ENCODE peak calls at places on chromosomes 5 and 9, in nine cellular contexts. One of them, this sample, is unnamed.

GRCh38 chr5:2295476-2295875 is 412.8 kb upstream of the IRX4 start:
- DNase-seq in AG04449: no peak
- DNase-seq in bronchial epithelial cell: no peak
- DNase-seq in cardiac muscle cell: no peak
- DNase-seq in cardiac fibroblast: no peak
- DNase-seq in upper lobe of right lung: no peak
- DNase-seq in fibroblast of pulmonary artery: no peak
- DNase-seq in Peyer's patch: no peak
- DNase-seq in OCI-LY7: no peak
- DNase-seq in this sample: no peak

GRCh38 chr5:112083623-112084022 is 326.6 kb upstream of the NREP start:
- DNase-seq in Peyer's patch: no peak
- DNase-seq in cardiac fibroblast: no peak
- DNase-seq in cardiac muscle cell: no peak
- DNase-seq in fibroblast of pulmonary artery: no peak
- DNase-seq in bronchial epithelial cell: no peak
- DNase-seq in OCI-LY7: no peak
- DNase-seq in AG04449: no peak
- DNase-seq in upper lobe of right lung: no peak
- DNase-seq in this sample: no peak

GRCh38 chr5:1054018-1054798 is 45.6 kb downstream of the NKD2 start:
- DNase-seq in Peyer's patch: no peak
- DNase-seq in upper lobe of right lung: no peak
- DNase-seq in cardiac muscle cell: no peak
- DNase-seq in cardiac fibroblast: no peak
- DNase-seq in OCI-LY7: no peak
- DNase-seq in fibroblast of pulmonary artery: no peak
- DNase-seq in AG04449: no peak
- DNase-seq in bronchial epithelial cell: no peak
- DNase-seq in this sample: no peak

GRCh38 chr5:366541-367357 is 45.2 kb downstream of the AHRR start:
- DNase-seq in upper lobe of right lung: no peak
- DNase-seq in cardiac muscle cell: no peak
- DNase-seq in cardiac fibroblast: no peak
- DNase-seq in OCI-LY7: no peak
- DNase-seq in AG04449: no peak
- DNase-seq in bronchial epithelial cell: no peak
- DNase-seq in fibroblast of pulmonary artery: no peak
- DNase-seq in Peyer's patch: no peak
- DNase-seq in this sample: no peak

GRCh38 chr5:119028575-119028974 is 40.2 kb upstream of the DTWD2 start:
- DNase-seq in OCI-LY7: peak
- DNase-seq in bronchial epithelial cell: no peak
- DNase-seq in cardiac fibroblast: peak
- DNase-seq in fibroblast of pulmonary artery: no peak
- DNase-seq in Peyer's patch: no peak
- DNase-seq in cardiac muscle cell: peak
- DNase-seq in AG04449: no peak
- DNase-seq in upper lobe of right lung: no peak
- DNase-seq in this sample: no peak

GRCh38 chr9:98811051-98811650 is 3.7 kb downstream of the GALNT12 start:
- DNase-seq in bronchial epithelial cell: peak
- DNase-seq in cardiac fibroblast: peak
- DNase-seq in upper lobe of right lung: no peak
- DNase-seq in OCI-LY7: no peak
- DNase-seq in Peyer's patch: no peak
- DNase-seq in AG04449: peak
- DNase-seq in cardiac muscle cell: peak
- DNase-seq in fibroblast of pulmonary artery: peak
- DNase-seq in this sample: peak

GRCh38 chr5:84303315-84303714 is 81.4 kb downstream of the EDIL3 start:
- DNase-seq in bronchial epithelial cell: peak
- DNase-seq in Peyer's patch: no peak
- DNase-seq in upper lobe of right lung: no peak
- DNase-seq in OCI-LY7: no peak
- DNase-seq in AG04449: no peak
- DNase-seq in fibroblast of pulmonary artery: peak
- DNase-seq in cardiac muscle cell: peak
- DNase-seq in cardiac fibroblast: peak
- DNase-seq in this sample: peak

GRCh38 chr5:122704247-122705036 is 70.4 kb upstream of the SNX2 start:
- DNase-seq in OCI-LY7: peak
- DNase-seq in upper lobe of right lung: no peak
- DNase-seq in Peyer's patch: no peak
- DNase-seq in bronchial epithelial cell: peak
- DNase-seq in cardiac fibroblast: peak
- DNase-seq in fibroblast of pulmonary artery: peak
- DNase-seq in AG04449: no peak
- DNase-seq in cardiac muscle cell: peak
- DNase-seq in this sample: peak

GRCh38 chr5:91160751-91161285 is 222.3 kb downstream of the ARRDC3 start:
- DNase-seq in Peyer's patch: no peak
- DNase-seq in cardiac muscle cell: no peak
- DNase-seq in cardiac fibroblast: no peak
- DNase-seq in AG04449: no peak
- DNase-seq in fibroblast of pulmonary artery: no peak
- DNase-seq in upper lobe of right lung: no peak
- DNase-seq in bronchial epithelial cell: peak
- DNase-seq in OCI-LY7: no peak
- DNase-seq in this sample: peak

GRCh38 chr5:91164424-91164823 is 218.7 kb downstream of the ARRDC3 start:
- DNase-seq in bronchial epithelial cell: no peak
- DNase-seq in cardiac fibroblast: no peak
- DNase-seq in fibroblast of pulmonary artery: no peak
- DNase-seq in OCI-LY7: no peak
- DNase-seq in Peyer's patch: no peak
- DNase-seq in cardiac muscle cell: no peak
- DNase-seq in upper lobe of right lung: no peak
- DNase-seq in AG04449: no peak
- DNase-seq in this sample: no peak

GRCh38 chr5:91159647-91160046 is 223.5 kb downstream of the ARRDC3 start:
- DNase-seq in cardiac fibroblast: no peak
- DNase-seq in fibroblast of pulmonary artery: no peak
- DNase-seq in cardiac muscle cell: no peak
- DNase-seq in upper lobe of right lung: no peak
- DNase-seq in Peyer's patch: no peak
- DNase-seq in OCI-LY7: no peak
- DNase-seq in bronchial epithelial cell: no peak
- DNase-seq in AG04449: no peak
- DNase-seq in this sample: no peak

GRCh38 chr5:91166040-91166807 is 216.9 kb downstream of the ARRDC3 start:
- DNase-seq in upper lobe of right lung: no peak
- DNase-seq in fibroblast of pulmonary artery: peak
- DNase-seq in cardiac fibroblast: peak
- DNase-seq in OCI-LY7: no peak
- DNase-seq in AG04449: no peak
- DNase-seq in cardiac muscle cell: peak
- DNase-seq in Peyer's patch: no peak
- DNase-seq in bronchial epithelial cell: peak
- DNase-seq in this sample: peak

GRCh38 chr5:91162534-91163381 is 220.4 kb downstream of the ARRDC3 start:
- DNase-seq in fibroblast of pulmonary artery: peak
- DNase-seq in bronchial epithelial cell: peak
- DNase-seq in Peyer's patch: no peak
- DNase-seq in AG04449: peak
- DNase-seq in cardiac fibroblast: peak
- DNase-seq in upper lobe of right lung: peak
- DNase-seq in OCI-LY7: no peak
- DNase-seq in cardiac muscle cell: peak
- DNase-seq in this sample: peak
- H3K4me3 ChIP-seq in fibroblast of pulmonary artery: no peak
- H3K4me3 ChIP-seq in bronchial epithelial cell: no peak
- H3K4me3 ChIP-seq in Peyer's patch: no peak
- H3K4me3 ChIP-seq in AG04449: no peak
- H3K4me3 ChIP-seq in cardiac fibroblast: no peak
- H3K4me3 ChIP-seq in upper lobe of right lung: no peak
- H3K4me3 ChIP-seq in OCI-LY7: no peak
- H3K4me3 ChIP-seq in cardiac muscle cell: no peak
- H3K4me3 ChIP-seq in this sample: no peak

GRCh38 chr5:174464504-174465165 is 259.7 kb upstream of the MSX2 start:
- DNase-seq in AG04449: no peak
- DNase-seq in bronchial epithelial cell: no peak
- DNase-seq in OCI-LY7: no peak
- DNase-seq in upper lobe of right lung: no peak
- DNase-seq in Peyer's patch: no peak
- DNase-seq in fibroblast of pulmonary artery: no peak
- DNase-seq in cardiac fibroblast: no peak
- DNase-seq in cardiac muscle cell: no peak
- DNase-seq in this sample: no peak
- TF ChIP-seq CTCF in AG04449: no peak
- TF ChIP-seq CTCF in bronchial epithelial cell: no peak
- TF ChIP-seq CTCF in OCI-LY7: peak
- TF ChIP-seq CTCF in upper lobe of right lung: no peak
- TF ChIP-seq CTCF in Peyer's patch: no peak
- TF ChIP-seq CTCF in fibroblast of pulmonary artery: peak
- TF ChIP-seq CTCF in cardiac fibroblast: peak
- TF ChIP-seq CTCF in cardiac muscle cell: peak
- TF ChIP-seq CTCF in this sample: no peak

GRCh38 chr5:96930058-96930457 is 5.8 kb upstream of the LNPEP start:
- DNase-seq in upper lobe of right lung: no peak
- DNase-seq in cardiac muscle cell: no peak
- DNase-seq in cardiac fibroblast: no peak
- DNase-seq in Peyer's patch: no peak
- DNase-seq in fibroblast of pulmonary artery: no peak
- DNase-seq in OCI-LY7: no peak
- DNase-seq in bronchial epithelial cell: no peak
- DNase-seq in AG04449: no peak
- DNase-seq in this sample: no peak

GRCh38 chr5:96933764-96934163 is 2.1 kb upstream of the LNPEP start:
- DNase-seq in cardiac muscle cell: no peak
- DNase-seq in Peyer's patch: no peak
- DNase-seq in cardiac fibroblast: no peak
- DNase-seq in AG04449: no peak
- DNase-seq in fibroblast of pulmonary artery: no peak
- DNase-seq in upper lobe of right lung: no peak
- DNase-seq in OCI-LY7: peak
- DNase-seq in bronchial epithelial cell: peak
- DNase-seq in this sample: no peak

GRCh38 chr5:96930589-96930988 is 5.3 kb upstream of the LNPEP start:
- DNase-seq in upper lobe of right lung: no peak
- DNase-seq in fibroblast of pulmonary artery: no peak
- DNase-seq in Peyer's patch: no peak
- DNase-seq in AG04449: no peak
- DNase-seq in bronchial epithelial cell: no peak
- DNase-seq in OCI-LY7: no peak
- DNase-seq in cardiac fibroblast: no peak
- DNase-seq in cardiac muscle cell: no peak
- DNase-seq in this sample: no peak

GRCh38 chr5:96931605-96932004 is 4.3 kb upstream of the LNPEP start:
- DNase-seq in fibroblast of pulmonary artery: no peak
- DNase-seq in upper lobe of right lung: no peak
- DNase-seq in cardiac fibroblast: no peak
- DNase-seq in OCI-LY7: peak
- DNase-seq in Peyer's patch: no peak
- DNase-seq in AG04449: no peak
- DNase-seq in bronchial epithelial cell: no peak
- DNase-seq in cardiac muscle cell: no peak
- DNase-seq in this sample: no peak

GRCh38 chr5:96932026-96932425 is 3.9 kb upstream of the LNPEP start:
- DNase-seq in AG04449: no peak
- DNase-seq in bronchial epithelial cell: no peak
- DNase-seq in OCI-LY7: no peak
- DNase-seq in cardiac muscle cell: no peak
- DNase-seq in cardiac fibroblast: no peak
- DNase-seq in Peyer's patch: no peak
- DNase-seq in upper lobe of right lung: no peak
- DNase-seq in fibroblast of pulmonary artery: no peak
- DNase-seq in this sample: no peak
- H3K4me3 ChIP-seq in AG04449: no peak
- H3K4me3 ChIP-seq in bronchial epithelial cell: no peak
- H3K4me3 ChIP-seq in OCI-LY7: peak
- H3K4me3 ChIP-seq in cardiac muscle cell: no peak
- H3K4me3 ChIP-seq in cardiac fibroblast: no peak
- H3K4me3 ChIP-seq in Peyer's patch: no peak
- H3K4me3 ChIP-seq in upper lobe of right lung: no peak
- H3K4me3 ChIP-seq in fibroblast of pulmonary artery: no peak
- H3K4me3 ChIP-seq in this sample: no peak

GRCh38 chr9:112764837-112765236 is 14.3 kb downstream of the SNX30 start:
- DNase-seq in OCI-LY7: no peak
- DNase-seq in Peyer's patch: peak
- DNase-seq in AG04449: no peak
- DNase-seq in cardiac muscle cell: no peak
- DNase-seq in bronchial epithelial cell: no peak
- DNase-seq in cardiac fibroblast: no peak
- DNase-seq in upper lobe of right lung: no peak
- DNase-seq in fibroblast of pulmonary artery: no peak
- DNase-seq in this sample: no peak

GRCh38 chr9:112761912-112762651 is 11.5 kb downstream of the SNX30 start:
- DNase-seq in Peyer's patch: no peak
- DNase-seq in cardiac fibroblast: no peak
- DNase-seq in AG04449: no peak
- DNase-seq in OCI-LY7: no peak
- DNase-seq in fibroblast of pulmonary artery: no peak
- DNase-seq in bronchial epithelial cell: no peak
- DNase-seq in cardiac muscle cell: no peak
- DNase-seq in upper lobe of right lung: no peak
- DNase-seq in this sample: peak

GRCh38 chr9:112764344-112764743 is 13.8 kb downstream of the SNX30 start:
- DNase-seq in Peyer's patch: no peak
- DNase-seq in cardiac fibroblast: peak
- DNase-seq in OCI-LY7: no peak
- DNase-seq in AG04449: peak
- DNase-seq in cardiac muscle cell: peak
- DNase-seq in bronchial epithelial cell: peak
- DNase-seq in fibroblast of pulmonary artery: peak
- DNase-seq in upper lobe of right lung: no peak
- DNase-seq in this sample: peak

GRCh38 chr9:112760821-112761220 is 10.3 kb downstream of the SNX30 start:
- DNase-seq in Peyer's patch: no peak
- DNase-seq in cardiac muscle cell: no peak
- DNase-seq in upper lobe of right lung: no peak
- DNase-seq in AG04449: no peak
- DNase-seq in cardiac fibroblast: no peak
- DNase-seq in bronchial epithelial cell: no peak
- DNase-seq in OCI-LY7: no peak
- DNase-seq in fibroblast of pulmonary artery: no peak
- DNase-seq in this sample: no peak

DNA sequence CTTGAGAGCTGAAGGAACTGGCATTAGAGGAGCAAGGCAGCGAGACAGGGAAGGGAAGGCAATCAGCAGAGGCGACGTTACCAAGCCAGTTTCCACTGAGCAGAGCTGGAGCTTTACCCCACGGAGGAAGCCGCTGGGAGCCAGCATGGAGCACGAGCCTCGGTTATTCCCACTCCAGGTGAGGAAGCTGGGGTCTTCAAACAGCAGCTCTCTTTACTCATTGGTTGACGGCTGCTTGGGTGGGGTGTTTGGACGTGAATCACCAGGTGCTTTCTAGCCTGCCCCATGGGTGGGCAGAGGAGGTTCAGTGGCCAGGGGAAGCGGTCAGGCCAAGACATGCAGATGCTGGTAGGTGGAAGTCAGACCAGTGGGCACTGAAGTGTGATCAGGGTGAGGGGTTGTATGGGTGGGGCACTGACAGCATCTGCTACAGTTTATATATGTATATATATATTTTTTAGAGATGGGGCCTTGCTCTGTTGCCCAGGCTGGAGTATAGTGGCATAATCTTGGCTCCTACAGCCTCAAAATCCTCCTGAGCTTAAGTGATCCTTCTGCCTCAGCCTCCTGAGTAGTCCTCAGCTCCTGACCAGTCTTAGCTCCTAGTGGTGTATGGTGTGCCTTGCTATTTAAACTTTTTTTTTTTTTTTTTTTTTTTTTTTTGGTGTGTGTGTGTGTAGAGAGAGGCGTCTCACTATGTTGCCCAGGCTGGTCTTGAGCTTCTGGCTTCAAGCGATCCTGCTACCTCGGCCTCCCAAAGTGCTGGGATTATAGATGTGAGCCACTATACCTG is 12.4 kb downstream of the SNX30 start:
- DNase-seq in AG04449: no peak
- DNase-seq in Peyer's patch: no peak
- DNase-seq in fibroblast of pulmonary artery: no peak
- DNase-seq in bronchial epithelial cell: no peak
- DNase-seq in cardiac fibroblast: no peak
- DNase-seq in cardiac muscle cell: no peak
- DNase-seq in upper lobe of right lung: no peak
- DNase-seq in OCI-LY7: no peak
- DNase-seq in this sample: no peak
- TF ChIP-seq CTCF in AG04449: no peak
- TF ChIP-seq CTCF in Peyer's patch: no peak
- TF ChIP-seq CTCF in fibroblast of pulmonary artery: no peak
- TF ChIP-seq CTCF in bronchial epithelial cell: no peak
- TF ChIP-seq CTCF in cardiac fibroblast: no peak
- TF ChIP-seq CTCF in cardiac muscle cell: no peak
- TF ChIP-seq CTCF in upper lobe of right lung: no peak
- TF ChIP-seq CTCF in OCI-LY7: no peak
- TF ChIP-seq CTCF in this sample: no peak